ENCODE peak calls at places on chromosomes 5 and 9, in ten cellular contexts. One of them, this sample, is unnamed.

GRCh38 chr5:151958111-151958510 is 33.5 kb upstream of the GLRA1 start:
- DNase-seq in epithelial cell of esophagus: no peak
- DNase-seq in substantia nigra: no peak
- DNase-seq in GM23338: no peak
- DNase-seq in progenitor cell of endocrine pancreas: no peak
- DNase-seq in fibroblast of lung: no peak
- DNase-seq in NB4: no peak
- DNase-seq in activated gamma-delta T cell treated with Interleukin-2 at 50 U/mL for 16 hours: no peak
- DNase-seq in left lobe of liver: no peak
- DNase-seq in HTR-8/SVneo: no peak
- DNase-seq in this sample: no peak

GRCh38 chr5:125446986-125447385 is 700.5 kb upstream of the ZNF608 start:
- DNase-seq in epithelial cell of esophagus: peak
- DNase-seq in substantia nigra: no peak
- DNase-seq in GM23338: no peak
- DNase-seq in progenitor cell of endocrine pancreas: no peak
- DNase-seq in fibroblast of lung: peak
- DNase-seq in NB4: no peak
- DNase-seq in activated gamma-delta T cell treated with Interleukin-2 at 50 U/mL for 16 hours: no peak
- DNase-seq in left lobe of liver: no peak
- DNase-seq in HTR-8/SVneo: no peak
- DNase-seq in this sample: no peak

GRCh38 chr5:168647083-168647482 is 67.9 kb upstream of the PANK3 start:
- DNase-seq in epithelial cell of esophagus: peak
- DNase-seq in substantia nigra: no peak
- DNase-seq in GM23338: no peak
- DNase-seq in progenitor cell of endocrine pancreas: no peak
- DNase-seq in fibroblast of lung: peak
- DNase-seq in NB4: no peak
- DNase-seq in activated gamma-delta T cell treated with Interleukin-2 at 50 U/mL for 16 hours: no peak
- DNase-seq in left lobe of liver: no peak
- DNase-seq in HTR-8/SVneo: no peak
- DNase-seq in this sample: no peak

GRCh38 chr5:173010547-173011464 is 27.2 kb downstream of the ATP6V0E1 start:
- DNase-seq in epithelial cell of esophagus: no peak
- DNase-seq in substantia nigra: peak
- DNase-seq in GM23338: peak
- DNase-seq in progenitor cell of endocrine pancreas: peak
- DNase-seq in fibroblast of lung: peak
- DNase-seq in NB4: no peak
- DNase-seq in activated gamma-delta T cell treated with Interleukin-2 at 50 U/mL for 16 hours: no peak
- DNase-seq in left lobe of liver: peak
- DNase-seq in HTR-8/SVneo: no peak
- DNase-seq in this sample: no peak

GRCh38 chr5:112065818-112066217 is 308.8 kb upstream of the NREP start:
- DNase-seq in epithelial cell of esophagus: no peak
- DNase-seq in substantia nigra: no peak
- DNase-seq in GM23338: no peak
- DNase-seq in progenitor cell of endocrine pancreas: no peak
- DNase-seq in fibroblast of lung: no peak
- DNase-seq in NB4: no peak
- DNase-seq in activated gamma-delta T cell treated with Interleukin-2 at 50 U/mL for 16 hours: no peak
- DNase-seq in left lobe of liver: no peak
- DNase-seq in HTR-8/SVneo: no peak
- DNase-seq in this sample: no peak

GRCh38 chr9:82091100-82091499 is 102.5 kb downstream of the SPATA31D1 start:
- DNase-seq in epithelial cell of esophagus: no peak
- DNase-seq in substantia nigra: no peak
- DNase-seq in GM23338: no peak
- DNase-seq in progenitor cell of endocrine pancreas: no peak
- DNase-seq in fibroblast of lung: peak
- DNase-seq in NB4: no peak
- DNase-seq in activated gamma-delta T cell treated with Interleukin-2 at 50 U/mL for 16 hours: no peak
- DNase-seq in left lobe of liver: no peak
- DNase-seq in HTR-8/SVneo: no peak
- DNase-seq in this sample: no peak

GRCh38 chr9:78354324-78354973 is 57.5 kb downstream of the PSAT1 start:
- DNase-seq in epithelial cell of esophagus: no peak
- DNase-seq in substantia nigra: no peak
- DNase-seq in GM23338: no peak
- DNase-seq in progenitor cell of endocrine pancreas: no peak
- DNase-seq in fibroblast of lung: no peak
- DNase-seq in NB4: no peak
- DNase-seq in activated gamma-delta T cell treated with Interleukin-2 at 50 U/mL for 16 hours: no peak
- DNase-seq in left lobe of liver: no peak
- DNase-seq in HTR-8/SVneo: no peak
- DNase-seq in this sample: no peak

GRCh38 chr9:115118471-115119156 is 657 bp upstream of the TNC start:
- DNase-seq in epithelial cell of esophagus: peak
- DNase-seq in substantia nigra: peak
- DNase-seq in GM23338: peak
- DNase-seq in progenitor cell of endocrine pancreas: no peak
- DNase-seq in fibroblast of lung: peak
- DNase-seq in NB4: peak
- DNase-seq in activated gamma-delta T cell treated with Interleukin-2 at 50 U/mL for 16 hours: no peak
- DNase-seq in left lobe of liver: no peak
- DNase-seq in HTR-8/SVneo: peak
- DNase-seq in this sample: no peak

GRCh38 chr9:130663258-130664171 is 879 bp upstream of the PRDM12 start:
- DNase-seq in epithelial cell of esophagus: no peak
- DNase-seq in substantia nigra: no peak
- DNase-seq in GM23338: peak
- DNase-seq in progenitor cell of endocrine pancreas: no peak
- DNase-seq in fibroblast of lung: no peak
- DNase-seq in NB4: peak
- DNase-seq in activated gamma-delta T cell treated with Interleukin-2 at 50 U/mL for 16 hours: no peak
- DNase-seq in left lobe of liver: no peak
- DNase-seq in HTR-8/SVneo: no peak
- DNase-seq in this sample: no peak

GRCh38 chr9:122767821-122768220 is 20.9 kb upstream of the OR5C1 start:
- DNase-seq in epithelial cell of esophagus: no peak
- DNase-seq in substantia nigra: no peak
- DNase-seq in GM23338: no peak
- DNase-seq in progenitor cell of endocrine pancreas: no peak
- DNase-seq in fibroblast of lung: no peak
- DNase-seq in NB4: no peak
- DNase-seq in activated gamma-delta T cell treated with Interleukin-2 at 50 U/mL for 16 hours: no peak
- DNase-seq in left lobe of liver: no peak
- DNase-seq in HTR-8/SVneo: no peak
- DNase-seq in this sample: no peak

GRCh38 chr9:110198357-110198756 is 9.6 kb downstream of the C9orf152 start:
- DNase-seq in epithelial cell of esophagus: no peak
- DNase-seq in substantia nigra: no peak
- DNase-seq in GM23338: no peak
- DNase-seq in progenitor cell of endocrine pancreas: no peak
- DNase-seq in fibroblast of lung: no peak
- DNase-seq in NB4: no peak
- DNase-seq in activated gamma-delta T cell treated with Interleukin-2 at 50 U/mL for 16 hours: no peak
- DNase-seq in left lobe of liver: no peak
- DNase-seq in HTR-8/SVneo: no peak
- DNase-seq in this sample: no peak

GRCh38 chr9:120439147-120439546 is 140.8 kb downstream of the CDK5RAP2 start:
- DNase-seq in epithelial cell of esophagus: peak
- DNase-seq in substantia nigra: no peak
- DNase-seq in GM23338: peak
- DNase-seq in progenitor cell of endocrine pancreas: no peak
- DNase-seq in fibroblast of lung: no peak
- DNase-seq in NB4: peak
- DNase-seq in activated gamma-delta T cell treated with Interleukin-2 at 50 U/mL for 16 hours: no peak
- DNase-seq in left lobe of liver: no peak
- DNase-seq in HTR-8/SVneo: peak
- DNase-seq in this sample: peak

GRCh38 chr9:81814794-81815464 is 113.3 kb upstream of the SPATA31D4 start:
- DNase-seq in epithelial cell of esophagus: no peak
- DNase-seq in substantia nigra: no peak
- DNase-seq in GM23338: peak
- DNase-seq in progenitor cell of endocrine pancreas: no peak
- DNase-seq in fibroblast of lung: no peak
- DNase-seq in NB4: no peak
- DNase-seq in activated gamma-delta T cell treated with Interleukin-2 at 50 U/mL for 16 hours: no peak
- DNase-seq in left lobe of liver: no peak
- DNase-seq in HTR-8/SVneo: no peak
- DNase-seq in this sample: no peak

GRCh38 chr9:7936201-7936600 is 136.6 kb upstream of the DMAC1 start:
- DNase-seq in epithelial cell of esophagus: no peak
- DNase-seq in substantia nigra: no peak
- DNase-seq in GM23338: no peak
- DNase-seq in progenitor cell of endocrine pancreas: no peak
- DNase-seq in fibroblast of lung: no peak
- DNase-seq in NB4: no peak
- DNase-seq in activated gamma-delta T cell treated with Interleukin-2 at 50 U/mL for 16 hours: no peak
- DNase-seq in left lobe of liver: no peak
- DNase-seq in HTR-8/SVneo: no peak
- DNase-seq in this sample: no peak

GRCh38 chr5:153573326-153574033 is 83.0 kb downstream of the GRIA1 start:
- DNase-seq in epithelial cell of esophagus: peak
- DNase-seq in substantia nigra: no peak
- DNase-seq in GM23338: no peak
- DNase-seq in progenitor cell of endocrine pancreas: no peak
- DNase-seq in fibroblast of lung: no peak
- DNase-seq in NB4: no peak
- DNase-seq in activated gamma-delta T cell treated with Interleukin-2 at 50 U/mL for 16 hours: no peak
- DNase-seq in left lobe of liver: no peak
- DNase-seq in HTR-8/SVneo: no peak
- DNase-seq in this sample: no peak

GRCh38 chr9:133583111-133583510 is 26.1 kb downstream of the FAM163B start:
- DNase-seq in epithelial cell of esophagus: no peak
- DNase-seq in substantia nigra: no peak
- DNase-seq in GM23338: no peak
- DNase-seq in progenitor cell of endocrine pancreas: no peak
- DNase-seq in fibroblast of lung: no peak
- DNase-seq in NB4: no peak
- DNase-seq in activated gamma-delta T cell treated with Interleukin-2 at 50 U/mL for 16 hours: no peak
- DNase-seq in left lobe of liver: no peak
- DNase-seq in HTR-8/SVneo: no peak
- DNase-seq in this sample: no peak

GRCh38 chr5:87385794-87386193 is 26.9 kb downstream of the CCNH start:
- DNase-seq in epithelial cell of esophagus: no peak
- DNase-seq in substantia nigra: no peak
- DNase-seq in GM23338: no peak
- DNase-seq in progenitor cell of endocrine pancreas: no peak
- DNase-seq in fibroblast of lung: no peak
- DNase-seq in NB4: no peak
- DNase-seq in activated gamma-delta T cell treated with Interleukin-2 at 50 U/mL for 16 hours: no peak
- DNase-seq in left lobe of liver: no peak
- DNase-seq in HTR-8/SVneo: no peak
- DNase-seq in this sample: no peak

GRCh38 chr9:3331801-3332200 is 194.0 kb downstream of the RFX3 start:
- DNase-seq in epithelial cell of esophagus: peak
- DNase-seq in substantia nigra: no peak
- DNase-seq in GM23338: peak
- DNase-seq in progenitor cell of endocrine pancreas: no peak
- DNase-seq in fibroblast of lung: no peak
- DNase-seq in NB4: peak
- DNase-seq in activated gamma-delta T cell treated with Interleukin-2 at 50 U/mL for 16 hours: no peak
- DNase-seq in left lobe of liver: no peak
- DNase-seq in HTR-8/SVneo: no peak
- DNase-seq in this sample: peak

GRCh38 chr5:74919487-74919886 is 53.3 kb upstream of the FAM169A start:
- DNase-seq in epithelial cell of esophagus: peak
- DNase-seq in substantia nigra: no peak
- DNase-seq in GM23338: peak
- DNase-seq in progenitor cell of endocrine pancreas: no peak
- DNase-seq in fibroblast of lung: peak
- DNase-seq in NB4: peak
- DNase-seq in activated gamma-delta T cell treated with Interleukin-2 at 50 U/mL for 16 hours: no peak
- DNase-seq in left lobe of liver: no peak
- DNase-seq in HTR-8/SVneo: peak
- DNase-seq in this sample: peak

GRCh38 chr5:56183507-56183906 is 49.6 kb downstream of the ANKRD55 start:
- DNase-seq in epithelial cell of esophagus: peak
- DNase-seq in substantia nigra: no peak
- DNase-seq in GM23338: no peak
- DNase-seq in progenitor cell of endocrine pancreas: no peak
- DNase-seq in fibroblast of lung: peak
- DNase-seq in NB4: no peak
- DNase-seq in activated gamma-delta T cell treated with Interleukin-2 at 50 U/mL for 16 hours: no peak
- DNase-seq in left lobe of liver: no peak
- DNase-seq in HTR-8/SVneo: peak
- DNase-seq in this sample: no peak

GRCh38 chr9:132018957-132019405 is 60.7 kb downstream of the MED27 start:
- DNase-seq in epithelial cell of esophagus: no peak
- DNase-seq in substantia nigra: peak
- DNase-seq in GM23338: no peak
- DNase-seq in progenitor cell of endocrine pancreas: no peak
- DNase-seq in fibroblast of lung: peak
- DNase-seq in NB4: no peak
- DNase-seq in activated gamma-delta T cell treated with Interleukin-2 at 50 U/mL for 16 hours: no peak
- DNase-seq in left lobe of liver: no peak
- DNase-seq in HTR-8/SVneo: no peak
- DNase-seq in this sample: no peak

GRCh38 chr9:84385357-84386040 is 44.9 kb upstream of the SLC28A3 start:
- DNase-seq in epithelial cell of esophagus: no peak
- DNase-seq in substantia nigra: no peak
- DNase-seq in GM23338: no peak
- DNase-seq in progenitor cell of endocrine pancreas: no peak
- DNase-seq in fibroblast of lung: no peak
- DNase-seq in NB4: no peak
- DNase-seq in activated gamma-delta T cell treated with Interleukin-2 at 50 U/mL for 16 hours: no peak
- DNase-seq in left lobe of liver: no peak
- DNase-seq in HTR-8/SVneo: no peak
- DNase-seq in this sample: no peak

GRCh38 chr9:110536802-110537201 is 42.7 kb downstream of the SVEP1 start:
- DNase-seq in epithelial cell of esophagus: no peak
- DNase-seq in substantia nigra: no peak
- DNase-seq in GM23338: no peak
- DNase-seq in progenitor cell of endocrine pancreas: no peak
- DNase-seq in fibroblast of lung: peak
- DNase-seq in NB4: no peak
- DNase-seq in activated gamma-delta T cell treated with Interleukin-2 at 50 U/mL for 16 hours: no peak
- DNase-seq in left lobe of liver: no peak
- DNase-seq in HTR-8/SVneo: no peak
- DNase-seq in this sample: no peak

GRCh38 chr9:76926324-76926731 is 20.4 kb upstream of the PRUNE2 start:
- DNase-seq in epithelial cell of esophagus: peak
- DNase-seq in substantia nigra: no peak
- DNase-seq in GM23338: no peak
- DNase-seq in progenitor cell of endocrine pancreas: no peak
- DNase-seq in fibroblast of lung: peak
- DNase-seq in NB4: no peak
- DNase-seq in activated gamma-delta T cell treated with Interleukin-2 at 50 U/mL for 16 hours: no peak
- DNase-seq in left lobe of liver: no peak
- DNase-seq in HTR-8/SVneo: peak
- DNase-seq in this sample: no peak

GRCh38 chr5:36442352-36442751 is 140.7 kb upstream of the RANBP3L start:
- DNase-seq in epithelial cell of esophagus: peak
- DNase-seq in substantia nigra: no peak
- DNase-seq in GM23338: no peak
- DNase-seq in progenitor cell of endocrine pancreas: no peak
- DNase-seq in fibroblast of lung: peak
- DNase-seq in NB4: no peak
- DNase-seq in activated gamma-delta T cell treated with Interleukin-2 at 50 U/mL for 16 hours: no peak
- DNase-seq in left lobe of liver: no peak
- DNase-seq in HTR-8/SVneo: no peak
- DNase-seq in this sample: no peak

GRCh38 chr5:74310386-74310785 is 330.1 kb downstream of the ENC1 start:
- DNase-seq in epithelial cell of esophagus: peak
- DNase-seq in substantia nigra: no peak
- DNase-seq in GM23338: no peak
- DNase-seq in progenitor cell of endocrine pancreas: no peak
- DNase-seq in fibroblast of lung: peak
- DNase-seq in NB4: no peak
- DNase-seq in activated gamma-delta T cell treated with Interleukin-2 at 50 U/mL for 16 hours: no peak
- DNase-seq in left lobe of liver: no peak
- DNase-seq in HTR-8/SVneo: no peak
- DNase-seq in this sample: no peak

GRCh38 chr5:173057062-173057924 is 1.1 kb downstream of the CREBRF start:
- DNase-seq in epithelial cell of esophagus: peak
- DNase-seq in substantia nigra: peak
- DNase-seq in GM23338: peak
- DNase-seq in progenitor cell of endocrine pancreas: peak
- DNase-seq in fibroblast of lung: peak
- DNase-seq in NB4: peak
- DNase-seq in activated gamma-delta T cell treated with Interleukin-2 at 50 U/mL for 16 hours: peak
- DNase-seq in left lobe of liver: peak
- DNase-seq in HTR-8/SVneo: peak
- DNase-seq in this sample: peak

GRCh38 chr5:145681686-145682085 is 153.5 kb downstream of the PRELID2 start:
- DNase-seq in epithelial cell of esophagus: peak
- DNase-seq in substantia nigra: no peak
- DNase-seq in GM23338: peak
- DNase-seq in progenitor cell of endocrine pancreas: no peak
- DNase-seq in fibroblast of lung: peak
- DNase-seq in NB4: peak
- DNase-seq in activated gamma-delta T cell treated with Interleukin-2 at 50 U/mL for 16 hours: no peak
- DNase-seq in left lobe of liver: peak
- DNase-seq in HTR-8/SVneo: peak
- DNase-seq in this sample: peak

This sample was measured in AML-193.